ENCODE peak calls at places on chromosomes 5 and 9, in four cellular contexts. B is stomach, N is suprapubic skin, E is neural crest cell. P is an unnamed sample.

GRCh38 chr5:17398439-17398838 is 99.6 kb upstream of the TAF11L2 start:
- DNase-seq in B (no peak), N (no peak), E (no peak), P (no peak)

GRCh38 chr9:38046669-38047300 is 22.2 kb downstream of the SHB start:
- DNase-seq in B (peak), N (no peak), E (no peak), P (no peak)

GRCh38 chr9:16099901-16100300 is 547.1 kb downstream of the CCDC171 start:
- DNase-seq in N (no peak), E (no peak), B (no peak), P (no peak)

GRCh38 chr5:128036961-128037360 is 46.6 kb upstream of the SLC12A2 start:
- DNase-seq in B (no peak), N (no peak), E (no peak), P (no peak)

GRCh38 chr5:175047048-175047447 is 322.7 kb downstream of the MSX2 start:
- DNase-seq in B (no peak), N (no peak), E (no peak), P (peak)

GRCh38 chr5:68460147-68460760 is 244.7 kb downstream of the PIK3R1 start:
- DNase-seq in N (no peak), B (no peak), E (peak), P (no peak)

GRCh38 chr9:82600536-82601271 is 462.2 kb downstream of the RASEF start:
- DNase-seq in N (no peak), B (no peak), E (no peak), P (no peak)

GRCh38 chr5:72447751-72448150 is 59.5 kb downstream of the ZNF366 start:
- DNase-seq in B (no peak), E (no peak), N (no peak), P (no peak)

GRCh38 chr5:150672237-150672883 is 11.3 kb downstream of the MYOZ3 start:
- DNase-seq in N (no peak), E (peak), B (peak), P (no peak)

GRCh38 chr9:4933177-4933576 is 51.9 kb upstream of the JAK2 start:
- DNase-seq in E (no peak), N (no peak), B (no peak), P (no peak)

GRCh38 chr5:175671013-175671412 is 13.1 kb downstream of the HRH2 start:
- DNase-seq in N (no peak), E (no peak), B (peak), P (no peak)

GRCh38 chr9:117671468-117671867 is 32.7 kb upstream of the TLR4 start:
- DNase-seq in B (no peak), E (no peak), N (no peak), P (no peak)

GRCh38 chr5:151030377-151030776 is 10.0 kb downstream of the GPX3 start:
- DNase-seq in N (peak), E (no peak), B (no peak), P (no peak)

GRCh38 chr5:80607343-80607742 is 37.3 kb upstream of the ANKRD34B start:
- DNase-seq in B (no peak), N (no peak), E (no peak), P (no peak)

GRCh38 chr5:67725591-67725990 is 490.0 kb upstream of the PIK3R1 start:
- DNase-seq in E (no peak), N (no peak), B (no peak), P (no peak)

GRCh38 chr5:158905281-158905680 is 194.4 kb downstream of the EBF1 start:
- DNase-seq in B (no peak), N (no peak), E (no peak), P (no peak)

GRCh38 chr9:104177003-104177611 is 83.0 kb downstream of the SMC2 start:
- DNase-seq in B (no peak), N (no peak), E (no peak), P (no peak)

GRCh38 chr5:66840527-66841013 is 244.4 kb downstream of the MAST4 start:
- DNase-seq in B (no peak), N (no peak), E (no peak), P (no peak)

GRCh38 chr5:50751064-50751657 is 84.7 kb downstream of the PARP8 start:
- DNase-seq in B (no peak), E (no peak), N (no peak), P (no peak)

GRCh38 chr5:119076080-119076479 is 5.2 kb downstream of the DMXL1 start:
- DNase-seq in N (no peak), E (no peak), B (no peak), P (no peak)

GRCh38 chr9:126862461-126862830 is 2.0 kb downstream of the ZBTB34 start:
- DNase-seq in B (no peak), E (no peak), N (no peak), P (peak)

GRCh38 chr9:4515958-4516375 is 25.7 kb downstream of the SLC1A1 start:
- DNase-seq in B (no peak), E (no peak), N (no peak), P (no peak)

GRCh38 chr9:7209990-7210389 is 452.2 kb downstream of the KDM4C start:
- DNase-seq in E (no peak), N (no peak), B (no peak), P (no peak)

GRCh38 chr5:73119492-73120157 is 750 bp upstream of the TMEM171 start:
- DNase-seq in E (no peak), B (peak), N (no peak), P (peak)

GRCh38 chr5:144684899-144685298 is 514.2 kb downstream of the KCTD16 start:
- DNase-seq in E (no peak), N (no peak), B (no peak), P (no peak)

GRCh38 chr5:35151151-35151920 is 79.0 kb downstream of the PRLR start:
- DNase-seq in B (no peak), E (no peak), N (no peak), P (no peak)

GRCh38 chr9:80906728-80907127 is 782.6 kb downstream of the TLE1 start:
- DNase-seq in N (no peak), B (no peak), E (no peak), P (no peak)

GRCh38 chr5:180431932-180432331 is 62.2 kb upstream of the CNOT6 start:
- DNase-seq in E (no peak), N (no peak), B (no peak), P (no peak)

GRCh38 chr5:78260771-78261170 is 33.7 kb downstream of the AP3B1 start:
- DNase-seq in E (no peak), N (no peak), B (no peak), P (no peak)

GRCh38 chr9:129610473-129611301 is 10.2 kb downstream of the C9orf50 start:
- DNase-seq in E (peak), N (peak), B (peak), P (peak)

GRCh38 chr9:105264380-105264779 is 19.9 kb downstream of the SLC44A1 start:
- DNase-seq in B (no peak), E (no peak), N (no peak), P (no peak)

DNA sequence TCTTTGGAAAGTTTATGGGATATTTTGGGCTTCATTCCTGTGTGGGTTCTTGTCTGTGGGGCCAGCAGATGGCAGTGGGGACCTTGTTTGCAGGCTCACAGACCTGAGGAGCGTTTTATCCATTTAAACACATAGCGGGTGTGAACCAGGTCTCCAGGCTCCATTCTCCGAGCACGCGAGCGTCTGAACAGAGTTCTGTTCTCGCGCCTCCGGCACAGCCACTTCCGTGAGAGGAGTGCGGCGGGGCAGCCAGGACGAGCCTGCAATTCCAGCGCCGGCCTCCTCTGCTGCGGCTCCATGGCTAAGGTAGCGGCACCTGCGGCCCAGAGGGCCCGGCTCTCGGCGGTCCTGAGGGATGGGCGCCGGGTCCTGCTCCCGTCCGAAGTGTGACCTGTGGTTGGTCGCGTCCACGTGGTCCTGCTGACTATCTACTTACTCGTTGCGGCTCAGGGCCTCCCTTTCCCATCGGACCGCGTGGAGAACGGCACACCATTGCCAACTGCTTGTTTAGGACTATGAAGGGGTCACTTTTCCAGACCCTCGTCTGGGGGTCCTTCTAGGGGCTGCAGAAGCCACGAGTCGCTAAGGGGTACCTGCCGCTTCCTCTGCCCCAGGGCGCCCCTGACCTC is 7.3 kb downstream of the NRARP start:
- DNase-seq in N (no peak), B (no peak), E (no peak), P (no peak)
- TF ChIP-seq CTCF in N (no peak), B (peak), E (peak), P (peak)

DNA sequence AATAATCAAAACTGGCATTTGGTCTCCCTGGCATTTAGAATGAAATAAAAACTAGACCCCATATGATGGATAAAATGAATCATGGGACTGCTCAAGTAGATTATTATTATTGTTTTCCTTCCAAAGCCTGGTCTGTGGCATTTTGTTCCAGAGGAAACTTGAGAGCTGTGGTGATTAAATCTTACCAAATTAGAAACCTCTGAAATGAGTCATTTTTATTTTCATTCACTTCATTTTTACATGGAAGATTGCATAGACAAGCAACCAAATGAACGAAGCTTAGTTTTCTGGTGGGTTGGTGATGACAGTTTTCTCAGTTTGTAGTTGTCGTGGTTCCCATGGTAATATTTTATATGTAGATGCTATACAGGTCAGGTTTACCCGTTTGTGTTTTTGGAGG is 23.4 kb downstream of the PAM start:
- DNase-seq in E (no peak), N (no peak), B (no peak), P (no peak)
- TF ChIP-seq CTCF in E (no peak), N (no peak), B (no peak), P (no peak)

GRCh38 chr9:133532937-133533668 is 1.4 kb upstream of the ADAMTSL2 start:
- DNase-seq in B (peak), N (peak), E (peak), P (no peak)
- TF ChIP-seq CTCF in B (peak), N (peak), E (peak), P (peak)

GRCh38 chr5:115888027-115888426 is 46.3 kb downstream of the AP3S1 start:
- DNase-seq in B (no peak), E (no peak), N (no peak), P (no peak)
- TF ChIP-seq CTCF in B (no peak), E (no peak), N (no peak), P (peak)

DNA sequence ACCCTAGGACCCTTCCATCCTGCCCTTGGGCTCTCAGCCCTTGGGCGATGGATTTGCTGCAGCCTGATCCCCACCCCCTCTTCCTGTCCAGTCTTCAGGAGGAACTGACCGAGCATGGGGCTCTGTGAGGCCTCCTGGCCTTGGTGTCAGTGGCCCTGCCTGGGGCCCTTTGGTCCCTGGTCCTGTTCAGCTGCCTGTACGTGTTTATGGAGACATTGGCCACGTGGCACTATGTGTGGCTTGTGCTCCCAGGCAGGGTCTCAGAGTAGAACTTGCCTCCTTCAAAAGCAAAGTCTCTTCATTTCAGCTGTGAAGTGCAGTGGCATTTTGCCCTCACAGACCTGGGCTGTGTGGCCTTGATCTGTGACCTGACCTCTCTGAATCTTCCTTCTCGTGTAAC is 11.1 kb downstream of the FCN2 start:
- DNase-seq in B (no peak), N (no peak), E (no peak), P (peak)
- TF ChIP-seq CTCF in B (no peak), N (no peak), E (no peak), P (no peak)

GRCh38 chr5:62720036-62720441 is 141.4 kb downstream of the LRRC70 start:
- DNase-seq in E (peak), N (no peak), B (peak), P (no peak)
- TF ChIP-seq CTCF in E (peak), N (no peak), B (no peak), P (no peak)

GRCh38 chr5:54090495-54091084 is 219.8 kb downstream of the ARL15 start:
- DNase-seq in B (no peak), N (no peak), E (no peak), P (no peak)
- TF ChIP-seq CTCF in B (no peak), N (no peak), E (peak), P (peak)

P was measured in osteocyte.